ENCODE peak calls at places on chromosomes 1 and 21, in six cellular contexts. B, H, M, R, Q and J are unnamed samples.

GRCh38 chr1:37493336-37494098 is 19.1 kb downstream of the ZC3H12A start:
- DNase-seq in Q (no peak), B (no peak), H (no peak), R (no peak), M (no peak), J (no peak)

GRCh38 chr21:41612674-41613250 is 104.8 kb upstream of the TMPRSS2 start:
- DNase-seq in R (peak; percentile 89), M (no peak), Q (peak; percentile 22), H (peak; percentile 63), B (peak; percentile 90), J (peak; percentile 77)

GRCh38 chr1:204293605-204294365 is 65.9 kb downstream of the PLEKHA6 start:
- DNase-seq in M (no peak), B (peak; percentile 43), R (no peak), H (no peak), Q (peak; percentile 86), J (no peak)

GRCh38 chr1:147762233-147763024 is 2.0 kb upstream of the GJA5 start:
- DNase-seq in R (peak; percentile 22), B (no peak), Q (no peak), M (no peak), H (no peak), J (no peak)

GRCh38 chr1:186250529-186250928 is 124.5 kb downstream of the TPR start:
- DNase-seq in M (no peak), H (no peak), Q (no peak), R (no peak), B (no peak), J (no peak)

GRCh38 chr1:8412183-8412831 is 94.4 kb downstream of the SLC45A1 start:
- DNase-seq in Q (peak; percentile 89), B (peak; percentile 91), H (no peak), M (no peak), R (no peak), J (no peak)

GRCh38 chr21:46109251-46110221 is 11.6 kb downstream of the COL6A2 start:
- DNase-seq in H (no peak), M (no peak), Q (peak; percentile 14), B (no peak), R (no peak), J (peak; percentile 23)

GRCh38 chr1:153903841-153904455 is 18.8 kb downstream of the GATAD2B start:
- DNase-seq in M (no peak), Q (no peak), B (no peak), R (no peak), H (no peak), J (no peak)

GRCh38 chr1:38489844-38490270 is 369.7 kb downstream of the RRAGC start:
- DNase-seq in R (no peak), Q (no peak), M (peak; percentile 98), H (no peak), B (peak; percentile 2), J (peak; percentile 98)

GRCh38 chr1:220787069-220787614 is 429 bp downstream of the MTARC1 start:
- DNase-seq in Q (no peak), R (peak; percentile 84), M (no peak), H (no peak), B (no peak), J (peak; percentile 67)

GRCh38 chr1:17045623-17046022 is 8.2 kb downstream of the SDHB start:
- DNase-seq in H (no peak), R (peak; percentile 22), Q (no peak), M (no peak), B (no peak), J (no peak)

GRCh38 chr1:197955486-197956394 is 38.6 kb downstream of the LHX9 start:
- DNase-seq in H (no peak), M (no peak), Q (no peak), B (peak; percentile 65), R (no peak), J (no peak)

GRCh38 chr1:37875833-37876232 is 16.4 kb upstream of the MTF1 start:
- DNase-seq in Q (peak; percentile 19), R (no peak), M (no peak), B (no peak), H (no peak), J (no peak)

GRCh38 chr1:186008920-186009737 is 274.9 kb downstream of the HMCN1 start:
- DNase-seq in B (peak; percentile 45), Q (no peak), R (no peak), M (no peak), H (no peak), J (no peak)

GRCh38 chr1:229029644-229030235 is 241.2 kb upstream of the RAB4A start:
- DNase-seq in B (no peak), Q (peak; percentile 43), H (no peak), M (no peak), R (no peak), J (no peak)

GRCh38 chr1:229033480-229033879 is 237.4 kb upstream of the RAB4A start:
- DNase-seq in Q (no peak), R (no peak), M (no peak), B (no peak), H (no peak), J (no peak)

GRCh38 chr1:229030642-229031390 is 240.1 kb upstream of the RAB4A start:
- DNase-seq in Q (peak; percentile 69), B (no peak), R (peak; percentile 22), M (no peak), H (no peak), J (peak; percentile 82)

GRCh38 chr1:229032455-229032854 is 238.5 kb upstream of the RAB4A start:
- DNase-seq in Q (no peak), R (no peak), B (no peak), H (no peak), M (no peak), J (no peak)

DNA sequence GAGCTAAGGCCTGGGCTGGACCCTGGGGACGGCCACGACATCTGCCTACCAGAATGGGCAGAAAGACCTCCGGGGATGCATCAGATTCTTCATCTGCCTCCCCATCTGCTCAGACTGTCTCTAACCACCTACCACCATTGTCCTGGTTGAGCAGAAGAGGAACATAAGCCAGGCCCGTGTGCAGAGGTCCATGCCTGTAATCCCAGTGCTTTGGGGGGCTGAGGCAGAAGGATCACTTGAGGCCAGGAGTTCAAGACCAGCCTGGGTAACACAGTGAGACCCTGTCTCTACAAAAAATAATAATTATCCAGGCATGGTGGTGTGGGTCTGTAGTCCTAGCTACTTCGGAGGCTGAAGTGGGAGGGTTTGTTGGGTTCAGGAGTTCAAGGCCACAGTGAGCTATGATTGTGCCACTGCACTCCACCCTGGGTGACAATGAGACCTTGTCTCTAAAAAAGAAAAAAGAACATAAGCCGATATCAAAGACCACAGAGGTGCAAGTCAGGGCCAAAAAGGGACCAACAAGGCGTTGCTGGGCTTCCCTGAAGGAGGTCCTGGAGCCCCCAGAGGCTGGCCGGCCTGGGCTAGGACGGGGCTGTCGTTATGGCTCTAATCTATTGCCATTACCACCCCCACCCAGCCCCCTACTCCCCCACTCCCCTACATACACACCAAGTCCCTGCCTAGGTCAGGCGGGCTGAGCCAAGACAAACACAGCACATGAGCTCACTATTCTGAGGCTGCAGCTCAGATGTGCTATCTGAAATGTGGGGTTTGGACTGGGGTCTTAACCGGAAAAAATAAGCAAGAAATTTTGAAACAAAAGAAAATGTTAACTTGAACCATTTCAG is 239.2 kb upstream of the RAB4A start:
- DNase-seq in R (no peak), M (no peak), B (no peak), Q (no peak), H (no peak), J (no peak)
- H3K4ac ChIP-seq in R (no peak overlapping the region), M (peak overlapping the region; percentile 63), B (no peak overlapping the region), Q (no peak overlapping the region), H (no peak overlapping the region), J (no peak overlapping the region)

GRCh38 chr1:29707796-29708195 is 471.5 kb downstream of the PTPRU start:
- DNase-seq in M (no peak), B (no peak), H (no peak), R (no peak), Q (no peak), J (no peak)

GRCh38 chr1:29704430-29704829 is 468.1 kb downstream of the PTPRU start:
- DNase-seq in H (no peak), Q (no peak), M (no peak), B (no peak), R (no peak), J (no peak)

GRCh38 chr1:29708381-29708780 is 472.1 kb downstream of the PTPRU start:
- DNase-seq in B (peak; percentile 69), H (no peak), M (no peak), Q (peak; percentile 33), R (no peak), J (no peak)

GRCh38 chr1:29708818-29709710 is 472.7 kb downstream of the PTPRU start:
- DNase-seq in M (no peak), Q (peak; percentile 64), R (no peak), H (no peak), B (peak; percentile 81), J (no peak)

DNA sequence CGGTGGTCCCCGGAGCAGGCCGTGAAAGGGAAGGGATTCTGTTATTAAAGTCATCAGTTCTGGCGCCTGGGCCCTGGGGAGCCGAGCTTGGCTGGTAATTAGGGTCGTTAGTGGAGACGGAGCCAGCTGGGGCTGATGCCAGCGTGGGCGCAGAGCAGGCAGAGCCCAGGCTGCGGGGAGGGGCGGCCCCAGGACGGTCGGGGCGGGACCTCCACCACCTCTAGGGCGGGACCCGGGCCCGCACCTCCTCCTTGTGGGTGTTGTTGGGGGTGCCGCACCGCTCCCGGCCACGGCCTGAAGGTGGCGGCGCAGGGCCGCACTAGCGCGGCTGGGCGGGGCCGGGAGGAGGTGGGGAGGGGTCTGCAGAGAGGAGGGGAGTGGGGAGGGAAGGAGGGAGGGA is 470.6 kb downstream of the PTPRU start:
- DNase-seq in B (peak; percentile 44), H (peak; percentile 72), Q (peak; percentile 50), M (peak; percentile 60), R (no peak), J (peak; percentile 91)
- H3K14ac ChIP-seq in B (no peak overlapping the region), H (no peak overlapping the region), Q (no peak overlapping the region), M (no peak overlapping the region), R (no peak overlapping the region), J (no peak overlapping the region)

GRCh38 chr1:13893456-13893855 is 193.5 kb downstream of the PRDM2 start:
- DNase-seq in B (no peak), M (no peak), H (no peak), Q (no peak), R (no peak), J (no peak)
- H3K9ac ChIP-seq in B (no peak overlapping the region), M (no peak overlapping the region), H (no peak overlapping the region), Q (peak overlapping the region; percentile 77), R (no peak overlapping the region), J (no peak overlapping the region)

GRCh38 chr1:85048296-85049064 is at the start of gene MCOLN3:
- DNase-seq in R (no peak), H (peak; percentile 27), M (no peak), Q (peak; percentile 22), B (no peak), J (peak; percentile 70)

GRCh38 chr1:85047144-85047471 is 1.2 kb downstream of the MCOLN3 start:
- DNase-seq in B (no peak), H (no peak), R (no peak), M (no peak), Q (no peak), J (no peak)

GRCh38 chr1:85054664-85055063 is 6.4 kb upstream of the MCOLN3 start:
- DNase-seq in H (no peak), M (no peak), B (no peak), R (no peak), Q (no peak), J (no peak)

GRCh38 chr1:85047472-85048295 is 616 bp downstream of the MCOLN3 start:
- DNase-seq in H (no peak), R (no peak), B (no peak), Q (peak; percentile 22), M (no peak), J (peak; percentile 44)

DNA sequence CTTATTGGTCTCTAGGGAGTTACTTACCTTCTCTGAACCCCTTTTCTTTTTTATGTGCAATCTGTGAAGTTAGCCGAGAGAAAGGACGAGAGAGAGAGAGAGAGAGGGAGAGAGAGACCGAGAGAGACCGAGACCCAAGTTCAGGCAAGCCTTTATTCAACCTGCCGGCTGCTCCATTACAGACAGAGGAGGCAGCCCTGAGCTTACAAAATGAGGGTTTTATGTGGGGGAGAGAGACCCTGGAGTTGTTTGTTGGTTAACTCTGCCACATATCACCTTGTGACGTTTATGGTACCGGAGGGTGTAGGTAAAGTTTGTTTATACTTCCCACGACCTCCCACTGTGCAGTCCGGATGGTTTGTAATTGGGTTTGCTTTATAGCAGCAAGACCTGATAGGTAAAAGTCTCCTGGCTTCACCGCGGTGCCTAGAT is 1.5 kb upstream of the MCOLN3 start:
- DNase-seq in R (no peak), H (no peak), B (no peak), M (no peak), Q (no peak), J (peak; percentile 49)
- H3K4ac ChIP-seq in R (no peak overlapping the region), H (no peak overlapping the region), B (no peak overlapping the region), M (no peak overlapping the region), Q (no peak overlapping the region), J (no peak overlapping the region)